ENCODE peak calls at places on chromosomes 11 and 22, in eight cellular contexts. I is activated naive CD4-positive, alpha-beta T cell; W is GM20000; X is ELF-1; R is lung; E is fibroblast of villous mesenchyme; L is Right ventricle myocardium superior; N is HCEC 1CT. P is an unnamed sample.

GRCh38 chr22:36528795-36529718 is at the start of gene EIF3D:
- DNase-seq in I (peak; percentile 97), E (peak; percentile 99), L (peak; percentile 99), X (peak; percentile 100), R (peak; percentile 99), W (peak; percentile 89), N (peak; percentile 100), P (peak; percentile 100)

GRCh38 chr11:34614334-34615113 is 6.4 kb upstream of the EHF start:
- DNase-seq in E (peak; percentile 84), R (no peak), N (no peak), I (no peak), W (peak; percentile 27), X (no peak), L (no peak), P (no peak)

GRCh38 chr11:534592-535518 is 521 bp downstream of the HRAS start:
- DNase-seq in X (peak; percentile 55), E (peak; percentile 17), N (no peak), I (no peak), W (peak; percentile 64), L (peak; percentile 56), R (no peak), P (peak; percentile 89)

GRCh38 chr22:41048791-41049717 is 43.3 kb upstream of the EP300 start:
- DNase-seq in X (peak; percentile 96), R (peak; percentile 53), E (peak; percentile 97), N (peak; percentile 63), I (no peak), L (peak; percentile 86), W (no peak), P (peak; percentile 76)

GRCh38 chr22:48633996-48634836 is 1193.5 kb downstream of the BRD1 start:
- DNase-seq in L (no peak), X (no peak), R (no peak), N (no peak), E (no peak), W (no peak), I (no peak), P (no peak)

GRCh38 chr11:101215069-101215468 is 85.5 kb upstream of the PGR start:
- DNase-seq in I (no peak), N (no peak), R (no peak), W (no peak), E (peak; percentile 10), L (no peak), X (no peak), P (no peak)

GRCh38 chr11:75240381-75241035 is at the start of gene TPBGL:
- DNase-seq in W (peak; percentile 59), X (peak; percentile 46), E (no peak), I (peak; percentile 16), N (no peak), L (no peak), R (no peak), P (peak; percentile 76)

GRCh38 chr22:20904008-20904979 is 12.9 kb upstream of the CRKL start:
- DNase-seq in E (peak; percentile 98), R (peak; percentile 54), I (no peak), X (no peak), W (no peak), L (no peak), N (peak; percentile 99), P (no peak)

GRCh38 chr11:44874284-44874683 is 76.4 kb downstream of the TP53I11 start:
- DNase-seq in R (no peak), I (no peak), X (no peak), L (no peak), N (no peak), E (no peak), W (no peak), P (no peak)

GRCh38 chr11:4636962-4637661 is at the start of gene OR51D1:
- DNase-seq in X (peak; percentile 85), E (peak; percentile 67), I (peak; percentile 55), N (peak; percentile 48), R (peak; percentile 69), L (peak; percentile 81), W (peak; percentile 77), P (peak; percentile 89)

GRCh38 chr22:48700566-48701295 is 1126.9 kb downstream of the BRD1 start:
- DNase-seq in I (no peak), N (no peak), L (peak; percentile 30), E (no peak), R (no peak), X (no peak), W (no peak), P (no peak)

GRCh38 chr11:112459001-112459400 is 198.3 kb upstream of the PLET1 start:
- DNase-seq in W (no peak), L (no peak), R (no peak), I (no peak), N (no peak), E (peak; percentile 38), X (no peak), P (no peak)

GRCh38 chr11:127888396-127888795 is 699.0 kb downstream of the ETS1 start:
- DNase-seq in W (no peak), L (no peak), N (no peak), R (no peak), E (no peak), I (no peak), X (no peak), P (no peak)

GRCh38 chr11:108609681-108610080 is 16.1 kb upstream of the EXPH5 start:
- DNase-seq in R (no peak), L (no peak), X (no peak), I (no peak), W (no peak), N (peak; percentile 72), E (peak; percentile 73), P (no peak)

GRCh38 chr22:46287873-46288751 is 8.6 kb upstream of the GTSE1 start:
- DNase-seq in R (peak; percentile 54), E (no peak), I (no peak), N (no peak), X (no peak), W (peak; percentile 89), L (peak; percentile 68), P (peak; percentile 95)

GRCh38 chr22:19723990-19724827 is 870 bp downstream of the GP1BB start:
- DNase-seq in N (no peak), L (no peak), R (no peak), I (no peak), W (peak; percentile 61), E (peak; percentile 19), X (peak; percentile 85), P (no peak)

GRCh38 chr11:59658036-59658435 is 10.8 kb downstream of the PATL1 start:
- DNase-seq in X (no peak), I (no peak), N (no peak), W (no peak), L (no peak), R (no peak), E (no peak), P (no peak)

GRCh38 chr11:100932474-100933100 is 197.0 kb downstream of the PGR start:
- DNase-seq in W (peak; percentile 14), I (no peak), L (no peak), X (no peak), N (peak; percentile 45), E (peak; percentile 56), R (no peak), P (no peak)

GRCh38 chr11:1220941-1221721 is 1.7 kb upstream of the MUC5B start:
- DNase-seq in N (no peak), R (no peak), L (peak; percentile 17), I (no peak), X (no peak), W (no peak), E (no peak), P (peak; percentile 48)

GRCh38 chr11:35182317-35182939 is 43.5 kb downstream of the CD44 start:
- DNase-seq in L (no peak), R (no peak), N (no peak), E (no peak), I (no peak), W (peak; percentile 34), X (no peak), P (no peak)

GRCh38 chr11:57513911-57514537 is 1.5 kb downstream of the SLC43A1 start:
- DNase-seq in X (peak; percentile 47), E (peak; percentile 46), R (peak; percentile 46), N (peak; percentile 13), I (peak; percentile 11), W (no peak), L (peak; percentile 74), P (peak; percentile 86)

GRCh38 chr22:24810043-24810749 is 4.2 kb downstream of the SGSM1 start:
- DNase-seq in E (no peak), N (no peak), X (peak; percentile 40), W (no peak), L (peak; percentile 9), R (no peak), I (no peak), P (no peak)

GRCh38 chr11:131137046-131137445 is 220.8 kb upstream of the SNX19 start:
- DNase-seq in W (no peak), X (no peak), R (no peak), E (no peak), N (peak; percentile 46), I (no peak), L (no peak), P (no peak)

GRCh38 chr11:34034053-34034452 is 17.5 kb upstream of the CAPRIN1 start:
- DNase-seq in I (no peak), N (no peak), W (no peak), E (no peak), X (no peak), L (no peak), R (no peak), P (no peak)

GRCh38 chr11:24885580-24886173 is 388.8 kb downstream of the LUZP2 start:
- DNase-seq in E (no peak), N (no peak), L (no peak), W (no peak), R (no peak), X (no peak), I (no peak), P (no peak)

GRCh38 chr11:125591659-125592304 is 870 bp upstream of the STT3A start:
- DNase-seq in N (peak; percentile 37), X (no peak), I (peak; percentile 39), R (peak; percentile 34), L (peak; percentile 52), W (peak; percentile 24), E (peak; percentile 38), P (peak; percentile 90)

GRCh38 chr22:27638329-27639179 is 163.0 kb downstream of the MN1 start:
- DNase-seq in E (no peak), L (no peak), R (no peak), W (no peak), N (no peak), X (no peak), I (no peak), P (no peak)

GRCh38 chr11:57776577-57776976 is 15.0 kb downstream of the CTNND1 start:
- DNase-seq in N (no peak), L (no peak), E (no peak), R (no peak), X (no peak), W (no peak), I (no peak), P (no peak)

GRCh38 chr11:66070604-66071325 is 693 bp downstream of the PACS1 start:
- DNase-seq in X (peak; percentile 30), L (peak; percentile 81), R (no peak), I (no peak), W (peak; percentile 62), E (peak; percentile 64), N (peak; percentile 55), P (peak; percentile 90)

GRCh38 chr11:129210831-129211181 is 18.7 kb upstream of the ARHGAP32 start:
- DNase-seq in L (no peak), I (no peak), R (no peak), X (no peak), W (no peak), N (no peak), E (no peak), P (no peak)

GRCh38 chr11:94938399-94939055 is 34.8 kb downstream of the CWC15 start:
- DNase-seq in N (peak; percentile 60), W (no peak), X (no peak), E (peak; percentile 89), I (no peak), R (no peak), L (peak; percentile 84), P (no peak)

GRCh38 chr11:62883677-62884076 is 3.0 kb downstream of the SLC3A2 start:
- DNase-seq in E (no peak), R (no peak), W (no peak), L (no peak), I (no peak), N (no peak), X (peak; percentile 40), P (no peak)

GRCh38 chr22:43126506-43127165 is 16.1 kb downstream of the BIK start:
- DNase-seq in X (peak; percentile 46), E (peak; percentile 62), N (peak; percentile 46), I (no peak), R (no peak), L (no peak), W (no peak), P (no peak)

GRCh38 chr11:70650075-70650909 is 252.0 kb downstream of the CTTN start:
- DNase-seq in R (peak; percentile 45), X (peak; percentile 89), I (no peak), E (peak; percentile 67), N (peak; percentile 45), W (peak; percentile 74), L (peak; percentile 66), P (no peak)